ENCODE peak calls at places on chromosomes 2 and 18, in five cellular contexts. D is lower leg skin, C is mesendoderm, O is adipocyte, K is AG04449. Q is an unnamed sample.

GRCh38 chr2:96869824-96870630 is at the start of gene SEMA4C:
- DNase-seq in D (no peak), C (peak; percentile 57), O (peak; percentile 75), K (no peak), Q (peak; percentile 53)

GRCh38 chr2:24050041-24050655 is 607 bp downstream of the FKBP1B start:
- DNase-seq in D (no peak), C (peak; percentile 47), O (peak; percentile 53), K (no peak), Q (peak; percentile 21)

GRCh38 chr2:198054299-198054698 is 249.9 kb downstream of the PLCL1 start:
- DNase-seq in D (no peak), C (peak; percentile 63), O (peak; percentile 49), K (peak; percentile 4), Q (peak; percentile 50)

GRCh38 chr2:28681216-28681981 is 70.2 kb upstream of the PPP1CB start:
- DNase-seq in D (no peak), C (no peak), O (peak; percentile 12), K (no peak), Q (peak; percentile 84)

GRCh38 chr2:69711971-69712370 is 30.0 kb upstream of the ANXA4 start:
- DNase-seq in D (no peak), C (no peak), O (no peak), K (no peak), Q (no peak)

GRCh38 chr2:240205348-240205747 is 64.9 kb upstream of the OTOS start:
- DNase-seq in D (no peak), C (peak; percentile 7), O (peak; percentile 36), K (no peak), Q (peak; percentile 32)

GRCh38 chr18:49041677-49042570 is 91.2 kb upstream of the SMAD7 start:
- DNase-seq in D (no peak), C (peak; percentile 72), O (peak; percentile 59), K (no peak), Q (peak; percentile 78)

GRCh38 chr2:191854385-191855372 is 7.8 kb upstream of the CAVIN2 start:
- DNase-seq in D (no peak), C (peak; percentile 79), O (no peak), K (no peak), Q (peak; percentile 43)

GRCh38 chr2:223724831-223725230 is 112.6 kb downstream of the AP1S3 start:
- DNase-seq in D (no peak), C (peak; percentile 51), O (peak; percentile 16), K (no peak), Q (peak; percentile 17)

GRCh38 chr18:47745227-47745626 is 185.2 kb downstream of the SMAD2 start:
- DNase-seq in D (no peak), C (no peak), O (no peak), K (no peak), Q (no peak)

GRCh38 chr18:23924813-23925212 is 89.7 kb upstream of the TTC39C start:
- DNase-seq in D (no peak), C (no peak), O (peak; percentile 69), K (no peak), Q (peak; percentile 5)

DNA sequence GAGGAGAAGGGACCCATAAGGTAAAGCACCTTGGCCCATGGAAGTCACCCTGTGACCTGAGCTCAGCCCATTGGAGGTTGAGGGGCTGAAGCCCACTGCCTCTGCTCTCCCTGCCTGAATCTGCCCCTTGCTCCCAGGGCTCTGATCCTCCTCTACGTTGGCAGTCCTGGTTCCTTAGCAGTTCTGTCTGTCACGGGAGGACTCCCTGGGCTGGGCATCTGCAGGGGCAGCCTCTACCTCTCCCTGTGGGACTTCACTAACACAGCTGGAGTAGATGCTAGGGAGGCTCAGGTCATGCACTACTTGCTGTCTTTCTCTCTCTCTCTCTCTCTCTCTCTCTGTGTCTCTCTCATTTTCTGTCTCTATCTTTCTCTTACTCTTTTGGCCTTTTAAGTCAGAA is 8.7 kb downstream of the GYPC start:
- DNase-seq in D (no peak), C (no peak), O (no peak), K (no peak), Q (no peak)
- H3K4me3 ChIP-seq in D (no peak overlapping the region), C (no peak overlapping the region), O (no peak overlapping the region), K (no peak overlapping the region), Q (no peak overlapping the region)

DNA sequence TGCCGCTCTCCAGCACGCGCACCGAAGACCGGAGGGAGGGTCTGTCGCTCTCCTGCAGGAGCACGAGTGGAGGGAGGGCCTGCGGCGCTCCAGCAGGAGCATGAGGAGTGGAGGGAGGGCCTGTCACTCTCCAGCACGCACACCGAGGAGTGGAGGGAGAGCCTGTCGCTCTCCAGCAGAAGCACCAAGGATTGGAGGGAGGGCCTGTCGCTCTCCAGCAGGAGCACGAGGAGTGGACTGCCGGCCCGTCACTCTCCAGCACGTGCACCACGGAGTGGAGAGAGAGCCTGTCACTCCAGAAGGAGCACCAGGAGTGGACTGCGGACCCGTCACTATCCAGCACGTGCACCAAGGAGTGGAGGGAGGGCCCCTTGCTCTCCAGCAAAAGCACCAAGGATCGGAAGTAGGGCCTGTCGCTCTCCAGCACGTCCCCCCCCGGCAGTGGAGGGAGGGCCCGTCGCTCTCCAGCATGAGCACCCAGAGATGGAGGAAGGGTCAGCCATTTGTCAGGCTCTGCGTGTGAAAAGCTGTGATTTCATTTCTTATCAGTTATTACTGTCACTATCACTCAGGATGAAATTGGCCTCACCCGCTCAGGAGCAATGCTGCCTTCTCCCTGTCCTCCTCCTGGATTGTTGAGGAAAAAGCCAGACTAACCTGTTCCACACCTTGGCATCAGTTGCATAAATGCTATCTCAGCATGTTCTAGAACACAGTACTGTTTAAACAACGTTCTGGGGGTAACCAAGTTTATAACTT is 35.9 kb downstream of the ADI1 start:
- DNase-seq in D (no peak), C (peak; percentile 96), O (no peak), K (peak; percentile 63), Q (peak; percentile 60)
- H3K4me3 ChIP-seq in D (no peak overlapping the region), C (no peak overlapping the region), O (no peak overlapping the region), K (no peak overlapping the region), Q (no peak overlapping the region)

DNA sequence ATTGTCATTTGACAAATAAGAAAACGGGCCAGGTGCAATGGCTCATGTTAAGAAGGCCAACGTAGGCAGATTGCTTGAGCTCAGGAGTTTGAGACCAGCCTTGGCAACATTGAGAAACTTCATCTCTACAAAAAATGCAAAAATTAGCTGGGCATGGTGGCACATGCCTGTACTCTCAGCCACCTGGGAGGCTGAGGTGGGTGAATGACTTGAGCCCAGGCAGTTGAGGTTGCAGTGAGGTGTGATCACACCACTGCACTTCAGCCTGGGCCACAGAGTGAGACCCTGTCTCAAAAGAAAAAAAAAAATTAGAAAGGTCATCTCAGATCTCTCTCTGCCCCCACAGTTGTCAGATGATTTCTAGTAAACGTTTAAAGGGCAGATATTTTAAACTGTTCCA is 4.4 kb downstream of the SESTD1 start:
- DNase-seq in D (no peak), C (no peak), O (no peak), K (no peak), Q (no peak)
- H3K4me3 ChIP-seq in D (no peak overlapping the region), C (no peak overlapping the region), O (no peak overlapping the region), K (no peak overlapping the region), Q (no peak overlapping the region)

GRCh38 chr2:85698880-85699254 is 4.7 kb downstream of the GNLY start:
- DNase-seq in D (no peak), C (no peak), O (no peak), K (no peak), Q (no peak)
- H3K4me3 ChIP-seq in D (no peak overlapping the region), C (no peak overlapping the region), O (no peak overlapping the region), K (no peak overlapping the region), Q (no peak overlapping the region)

GRCh38 chr2:88068044-88068443 is 419 bp downstream of the SMYD1 start:
- DNase-seq in D (no peak), C (no peak), O (no peak), K (no peak), Q (no peak)

GRCh38 chr2:88066543-88066942 is 1.1 kb upstream of the SMYD1 start:
- DNase-seq in D (no peak), C (no peak), O (no peak), K (no peak), Q (no peak)

GRCh38 chr2:88069117-88069516 is 1.5 kb downstream of the SMYD1 start:
- DNase-seq in D (no peak), C (no peak), O (no peak), K (no peak), Q (no peak)

GRCh38 chr2:88067598-88067997 is at the start of gene SMYD1:
- DNase-seq in D (no peak), C (no peak), O (no peak), K (no peak), Q (no peak)

DNA sequence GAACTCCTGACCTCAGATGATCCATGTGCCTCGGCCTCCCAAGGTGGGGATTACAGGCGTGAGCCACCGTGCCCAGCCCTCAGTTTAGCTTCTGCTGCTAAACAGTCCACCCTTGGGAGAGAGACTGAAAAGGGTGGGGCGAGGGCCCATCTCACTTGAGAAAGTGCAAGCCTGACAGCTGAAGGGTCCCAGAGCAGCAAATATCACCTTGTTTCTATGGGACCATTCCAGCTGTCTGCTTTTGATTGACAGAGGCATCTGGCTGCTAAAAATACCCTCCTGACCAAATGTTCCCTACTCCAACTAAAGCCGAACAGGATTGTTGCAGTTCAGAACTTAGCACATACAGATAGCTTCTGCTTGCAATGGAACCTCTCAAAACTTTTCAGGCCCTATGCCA is 436 bp upstream of the SMYD1 start:
- DNase-seq in D (no peak), C (no peak), O (no peak), K (no peak), Q (no peak)
- H3K4me3 ChIP-seq in D (no peak overlapping the region), C (no peak overlapping the region), O (no peak overlapping the region), K (no peak overlapping the region), Q (no peak overlapping the region)

DNA sequence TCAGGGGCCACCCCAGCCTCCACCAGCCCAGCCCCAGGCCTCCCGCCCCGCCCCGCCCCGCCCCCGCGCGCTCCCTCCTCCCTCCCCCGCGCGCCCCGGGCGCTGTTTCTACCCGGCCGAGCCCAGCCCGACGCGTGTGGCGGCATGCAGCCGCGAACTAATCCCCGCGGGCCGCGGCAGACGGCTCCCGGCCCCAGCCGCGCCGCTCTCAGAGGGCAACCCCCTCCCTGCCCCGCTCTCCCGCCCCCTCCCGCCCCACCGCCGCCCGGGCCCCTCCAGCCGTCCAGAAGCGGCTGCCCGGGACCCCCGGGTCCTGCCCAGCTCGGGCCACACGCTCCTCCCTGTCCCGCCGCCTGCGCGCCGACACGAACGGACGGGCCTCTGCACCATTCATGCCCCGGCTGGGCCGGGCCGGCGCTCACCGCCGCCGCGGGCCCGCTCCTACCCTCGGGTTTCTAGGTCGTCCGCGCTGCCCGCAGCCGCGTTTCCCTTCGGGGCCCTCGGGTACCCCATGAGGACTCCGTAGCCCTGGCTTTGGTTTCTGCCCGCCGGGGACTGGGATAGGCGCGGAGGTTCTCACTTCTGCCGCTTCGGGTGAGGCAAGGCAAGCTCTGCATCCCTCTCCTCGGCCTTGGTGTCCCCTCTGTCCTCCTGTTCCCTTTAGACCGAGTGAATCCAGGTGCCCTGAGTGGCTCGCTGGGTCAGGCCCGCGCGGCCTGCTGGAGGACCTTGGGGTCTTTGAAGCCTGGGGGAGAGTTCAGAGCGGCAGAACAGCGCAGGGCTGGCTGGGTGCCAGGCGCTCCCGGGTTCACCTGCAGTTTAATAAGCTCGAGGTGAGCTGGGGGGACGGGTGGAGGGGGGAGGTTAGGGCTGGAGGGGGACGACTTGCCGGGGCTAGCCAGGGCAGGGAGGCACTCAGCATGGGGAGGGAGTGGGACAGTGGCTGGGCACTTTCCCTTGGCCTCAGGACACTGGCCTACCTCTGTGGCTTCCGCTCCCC is 3.1 kb downstream of the WNT10A start:
- DNase-seq in D (no peak), C (no peak), O (peak; percentile 71), K (no peak), Q (no peak)
- H3K4me3 ChIP-seq in D (no peak overlapping the region), C (no peak overlapping the region), O (peak overlapping the region; percentile 44), K (no peak overlapping the region), Q (no peak overlapping the region)